ENCODE peak calls at places on chromosomes 12 and 14, in eight cellular contexts. E is stimulated activated CD4-positive, alpha-beta T cell treated with anti-CD3 and anti-CD28 coated beads, Interleukin-1b, Interleukin-23, amount 100 ng/mL, for 48 hours; B is amniotic epithelial cell; Z is COR-L47; C is MG63; S is fibroblast of the conjunctiva; K is left lung; X is aorta. A is an unnamed sample.

GRCh38 chr14:102095231-102095870 is 8.5 kb upstream of the HSP90AA1 start:
- DNase-seq in S (no peak), B (peak), Z (no peak), X (no peak), C (no peak), E (no peak), K (no peak), A (no peak)

GRCh38 chr12:11862794-11863193 is 207.9 kb upstream of the BCL2L14 start:
- DNase-seq in X (no peak), C (peak), B (peak), S (peak), Z (no peak), K (no peak), E (no peak), A (no peak)

GRCh38 chr14:104085032-104085888 is at the start of gene ASPG:
- DNase-seq in Z (no peak), K (peak), S (no peak), B (no peak), X (peak), E (no peak), C (no peak), A (no peak)

GRCh38 chr14:19917243-19917642 is 3.2 kb upstream of the OR4K5 start:
- DNase-seq in X (no peak), S (no peak), Z (no peak), E (no peak), B (no peak), K (no peak), C (no peak), A (no peak)

GRCh38 chr14:61179776-61180398 is 101.3 kb downstream of the TMEM30B start:
- DNase-seq in E (no peak), C (no peak), S (no peak), K (no peak), B (peak), Z (no peak), X (no peak), A (no peak)

GRCh38 chr12:11650279-11650696 is 814 bp downstream of the ETV6 start:
- DNase-seq in S (no peak), K (no peak), E (no peak), C (peak), X (peak), B (no peak), Z (no peak), A (no peak)

GRCh38 chr12:6925543-6926279 is 2.0 kb upstream of the ATN1 start:
- DNase-seq in S (peak), E (no peak), B (peak), X (peak), K (peak), Z (no peak), C (peak), A (peak)

GRCh38 chr14:23066368-23066767 is 9.0 kb upstream of the CDH24 start:
- DNase-seq in X (no peak), C (no peak), B (no peak), E (no peak), K (no peak), S (no peak), Z (no peak), A (no peak)

GRCh38 chr12:57202321-57202720 is 14.3 kb upstream of the NXPH4 start:
- DNase-seq in C (no peak), X (no peak), E (no peak), Z (no peak), S (no peak), B (no peak), K (no peak), A (no peak)

GRCh38 chr12:116294464-116295002 is 17.0 kb upstream of the MED13L start:
- DNase-seq in Z (no peak), X (no peak), C (no peak), S (no peak), B (no peak), E (no peak), K (no peak), A (no peak)

GRCh38 chr14:41872906-41873305 is 266.2 kb downstream of the LRFN5 start:
- DNase-seq in C (no peak), X (no peak), K (no peak), B (no peak), S (peak), Z (no peak), E (no peak), A (peak)

GRCh38 chr12:49092086-49092815 is 2.4 kb downstream of the DHH start:
- DNase-seq in B (peak), Z (no peak), S (no peak), C (no peak), X (peak), K (no peak), E (peak), A (no peak)

GRCh38 chr12:125639826-125640225 is 574.6 kb downstream of the AACS start:
- DNase-seq in K (no peak), S (no peak), B (no peak), E (no peak), Z (no peak), C (no peak), X (no peak), A (no peak)

GRCh38 chr14:43198465-43198864 is 1308.6 kb downstream of the FSCB start:
- DNase-seq in K (no peak), E (no peak), S (no peak), X (no peak), C (no peak), B (no peak), Z (no peak), A (no peak)

GRCh38 chr14:55107766-55108554 is 21.1 kb upstream of the LGALS3 start:
- DNase-seq in S (peak), K (peak), Z (no peak), X (peak), B (peak), C (peak), E (peak), A (peak)

GRCh38 chr14:54813081-54813480 is 89.5 kb downstream of the GCH1 start:
- DNase-seq in K (no peak), S (no peak), Z (no peak), X (no peak), E (no peak), B (no peak), C (no peak), A (no peak)

GRCh38 chr14:78763746-78764145 is 593.6 kb downstream of the NRXN3 start:
- DNase-seq in K (no peak), C (no peak), S (no peak), X (no peak), Z (no peak), E (no peak), B (no peak), A (no peak)

GRCh38 chr14:101220921-101221510 is 317.5 kb upstream of the RTL1 start:
- DNase-seq in S (no peak), B (no peak), E (no peak), X (no peak), K (peak), C (no peak), Z (no peak), A (no peak)

GRCh38 chr12:118979763-118980406 is 1.5 kb upstream of the SRRM4 start:
- DNase-seq in K (no peak), Z (peak), S (peak), C (peak), X (peak), B (peak), E (peak), A (no peak)

GRCh38 chr12:50505386-50505827 is 622 bp downstream of the DIP2B start:
- DNase-seq in C (peak), B (no peak), E (peak), S (no peak), X (peak), Z (no peak), K (peak), A (no peak)

GRCh38 chr14:68211421-68211820 is 391.8 kb downstream of the RAD51B start:
- DNase-seq in C (no peak), S (no peak), B (peak), E (no peak), K (no peak), Z (no peak), X (no peak), A (no peak)

GRCh38 chr12:67919406-67919805 is 69.8 kb upstream of the IFNG-AS1 start:
- DNase-seq in B (peak), K (no peak), S (no peak), X (no peak), E (no peak), Z (no peak), C (no peak), A (no peak)

GRCh38 chr14:71371711-71372396 is 464.6 kb downstream of the PCNX1 start:
- DNase-seq in C (no peak), K (no peak), B (peak), X (no peak), Z (no peak), E (no peak), S (no peak), A (no peak)